ENCODE peak calls at places on chromosome 5, in four cellular contexts. M is astrocyte of the spinal cord, W is lung, R is left ventricle myocardium inferior. Y is an unnamed sample.

GRCh38 chr5:137566780-137567179 is 67.7 kb upstream of the SPOCK1 start:
- DNase-seq in W (no peak), R (no peak), M (no peak), Y (no peak)

GRCh38 chr5:11904270-11904906 is at the start of gene CTNND2:
- DNase-seq in M (peak), R (no peak), W (peak), Y (no peak)

GRCh38 chr5:125696762-125697161 is 726.4 kb upstream of the GRAMD2B start:
- DNase-seq in M (peak), R (no peak), W (no peak), Y (no peak)

GRCh38 chr5:7392401-7393024 is 3.4 kb upstream of the ADCY2 start:
- DNase-seq in R (no peak), M (peak), W (no peak), Y (no peak)

GRCh38 chr5:94968507-94969095 is 316.3 kb downstream of the MCTP1 start:
- DNase-seq in M (peak), W (no peak), R (no peak), Y (no peak)

GRCh38 chr5:142540774-142541466 is 145.0 kb downstream of the FGF1 start:
- DNase-seq in W (no peak), M (peak), R (peak), Y (no peak)

GRCh38 chr5:13249854-13250253 is 694.6 kb downstream of the DNAH5 start:
- DNase-seq in R (no peak), W (no peak), M (no peak), Y (no peak)

GRCh38 chr5:57825026-57825683 is 342.5 kb upstream of the ACTBL2 start:
- DNase-seq in R (no peak), W (no peak), M (peak), Y (no peak)

GRCh38 chr5:79756102-79756501 is 66.5 kb downstream of the CMYA5 start:
- DNase-seq in W (no peak), R (no peak), M (no peak), Y (no peak)

GRCh38 chr5:39176740-39177628 is 42.4 kb downstream of the FYB1 start:
- DNase-seq in R (no peak), W (no peak), M (no peak), Y (no peak)

DNA sequence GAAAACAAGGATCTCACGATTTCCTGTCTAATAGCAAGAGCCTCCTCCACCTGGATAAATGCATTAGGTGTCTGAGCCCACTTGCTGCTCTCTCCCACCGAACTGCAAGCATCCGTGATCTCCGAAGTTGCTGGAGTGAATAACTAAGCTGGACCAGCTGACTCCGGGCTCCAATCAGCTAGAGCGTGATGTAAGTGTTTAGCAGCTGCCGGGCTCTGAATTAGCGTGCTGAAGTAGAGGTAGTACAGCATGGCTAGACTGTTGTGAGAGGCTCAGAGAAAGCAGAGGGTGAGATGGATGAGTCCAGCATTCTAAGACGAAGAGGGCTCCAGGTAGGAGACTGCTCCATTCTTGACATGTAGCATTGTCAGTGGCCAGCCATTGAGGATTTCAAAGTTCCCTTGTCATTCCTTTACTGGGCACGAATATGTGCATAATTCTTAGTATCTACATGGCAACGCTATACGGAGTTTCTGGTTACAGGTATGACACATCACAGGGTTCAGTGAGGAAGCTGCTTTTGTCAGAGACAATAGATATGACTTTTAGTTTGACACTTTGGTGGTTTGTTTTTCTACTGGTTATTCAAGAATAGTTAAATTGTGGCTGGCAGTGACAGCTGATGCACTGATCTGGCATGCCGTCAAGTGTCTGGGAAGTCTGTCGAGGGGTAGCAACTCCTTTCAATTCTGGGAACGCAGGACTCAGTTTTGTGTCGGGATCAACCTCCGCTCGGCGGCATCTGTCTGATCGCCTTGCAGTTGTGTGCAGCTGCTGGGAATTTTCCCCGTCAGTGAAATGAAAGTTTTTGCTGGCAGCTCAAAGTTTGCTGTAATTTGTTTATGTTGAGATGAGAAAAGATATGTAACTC is 232.6 kb downstream of the MAST4 start:
- DNase-seq in R (peak), M (peak), W (peak), Y (no peak)
- H3K4me3 ChIP-seq in R (peak), M (peak), W (peak), Y (peak)

GRCh38 chr5:181173027-181173419 is 25.6 kb downstream of the OR2V2 start:
- DNase-seq in M (no peak), R (no peak), W (no peak), Y (no peak)
- H3K4me3 ChIP-seq in M (peak), R (peak), W (no peak), Y (no peak)

GRCh38 chr5:157458835-157459234 is 1.2 kb upstream of the NIPAL4 start:
- DNase-seq in M (no peak), W (no peak), R (no peak), Y (peak)

GRCh38 chr5:157463081-157463480 is 3.1 kb downstream of the NIPAL4 start:
- DNase-seq in W (no peak), R (no peak), M (no peak), Y (peak)

GRCh38 chr5:157460921-157461792 is 1.1 kb downstream of the NIPAL4 start:
- DNase-seq in W (no peak), M (no peak), R (no peak), Y (peak)

GRCh38 chr5:157457391-157457790 is 2.6 kb upstream of the NIPAL4 start:
- DNase-seq in M (no peak), W (no peak), R (no peak), Y (peak)

GRCh38 chr5:157459715-157460599 is at the start of gene NIPAL4:
- DNase-seq in R (no peak), W (no peak), M (no peak), Y (peak)
- H3K4me3 ChIP-seq in R (peak), W (peak), M (peak), Y (peak)

DNA sequence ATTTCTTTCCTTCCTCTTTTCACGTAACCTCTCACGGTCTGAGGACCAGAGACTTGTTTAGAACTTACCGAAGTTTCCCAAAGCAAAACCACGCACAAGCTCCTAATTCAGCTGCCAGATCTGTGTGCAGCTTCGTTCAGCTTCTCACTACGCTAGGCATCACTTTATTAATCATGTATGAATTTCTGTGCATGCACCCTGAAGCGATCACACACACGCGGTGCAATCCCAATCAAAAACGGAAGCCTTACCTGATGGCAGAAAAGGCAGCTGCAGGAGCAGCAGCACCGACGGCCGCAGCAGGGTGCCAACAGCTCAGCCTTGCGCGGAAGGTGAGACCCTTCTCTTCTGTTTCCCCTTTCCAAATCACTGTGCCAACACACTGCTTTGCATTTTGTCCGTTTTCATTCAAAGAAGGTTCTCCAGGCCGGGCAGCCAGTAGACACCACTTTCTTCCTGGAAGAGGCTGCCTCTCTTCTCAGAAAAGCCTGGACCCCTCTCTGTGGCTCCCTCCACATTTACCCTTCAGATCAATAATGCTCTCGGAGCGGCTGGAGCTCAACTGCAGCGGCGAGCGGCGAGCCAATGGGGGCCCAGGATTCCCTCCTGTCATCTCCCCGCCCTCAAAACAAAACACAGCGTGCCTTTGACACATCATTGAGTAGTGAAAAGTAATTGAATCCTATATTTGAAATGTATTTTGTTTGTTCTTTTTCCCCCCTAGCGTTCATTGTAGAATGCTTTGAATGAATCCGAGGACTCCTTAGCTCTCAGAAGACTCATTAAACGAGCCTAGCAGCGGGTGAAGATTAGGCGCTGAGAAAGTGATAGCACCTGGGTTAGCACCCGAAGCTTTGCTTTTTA is at the start of gene CDH12:
- DNase-seq in M (peak), W (no peak), R (no peak), Y (no peak)
- H3K4me3 ChIP-seq in M (peak), W (no peak), R (peak), Y (peak)

DNA sequence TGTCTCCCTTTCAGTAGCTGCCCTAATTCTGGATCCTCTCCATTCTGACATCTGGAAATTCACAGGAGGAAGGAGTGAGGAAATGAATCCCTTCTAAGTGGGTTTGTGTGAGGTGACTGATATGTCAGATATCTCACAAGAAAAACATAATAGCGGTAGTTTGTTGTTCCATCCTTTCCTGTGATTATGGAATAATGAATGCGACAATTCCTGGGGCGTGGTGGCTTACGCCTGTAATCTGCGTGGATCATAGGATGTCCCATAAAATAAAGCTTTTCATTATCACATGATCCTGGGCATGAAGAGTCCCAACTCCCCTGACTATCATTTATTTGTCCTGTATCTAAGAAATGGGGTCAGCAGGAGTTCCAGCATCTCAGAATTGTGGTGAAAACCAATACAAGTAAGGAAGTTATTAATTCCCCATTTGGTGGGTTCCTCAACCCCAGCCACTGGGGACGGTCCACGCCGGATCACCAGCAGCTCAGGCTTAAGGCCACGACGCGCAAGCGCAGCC is 375 bp upstream of the C5orf24 start:
- DNase-seq in R (no peak), M (no peak), W (no peak), Y (no peak)
- H3K4me3 ChIP-seq in R (peak), M (peak), W (peak), Y (peak)